ENCODE peak calls at places on chromosomes 1 and 21, in eight cellular contexts. L is epithelial cell of esophagus; S is CD8-positive, alpha-beta T cell; W is hepatocyte; G is Right ventricle myocardium superior; J is AG04450; N is stimulated activated CD8-positive, alpha-beta memory T cell treated with anti-CD3 and anti-CD28 coated beads, Interleukin-12 subunit alpha, Interleukin-12 subunit beta, amount 100 ng/mL, for 4 hours; P is KG1. U is an unnamed sample.

GRCh38 chr1:205800973-205801703 is 11.9 kb downstream of the SLC41A1 start:
- DNase-seq in L (no peak), S (no peak), W (no peak), G (no peak), J (no peak), N (no peak), P (no peak), U (no peak)

GRCh38 chr1:26191739-26192138 is 1.3 kb downstream of the CATSPER4 start:
- DNase-seq in L (no peak), S (no peak), W (no peak), G (no peak), J (no peak), N (no peak), P (no peak), U (no peak)

GRCh38 chr21:46622226-46622625 is 13.2 kb upstream of the PRMT2 start:
- DNase-seq in L (no peak), S (peak), W (peak), G (peak), J (no peak), N (no peak), P (peak), U (no peak)

GRCh38 chr1:19009882-19010321 is 53.4 kb upstream of the IFFO2 start:
- DNase-seq in L (peak), S (no peak), W (no peak), G (no peak), J (peak), N (no peak), P (no peak), U (peak)

GRCh38 chr1:171898956-171899355 is 57.7 kb downstream of the DNM3 start:
- DNase-seq in L (peak), S (no peak), W (no peak), G (no peak), J (no peak), N (no peak), P (no peak), U (peak)

GRCh38 chr1:231933711-231934626 is 307.4 kb downstream of the DISC1 start:
- DNase-seq in L (no peak), S (no peak), W (peak), G (no peak), J (no peak), N (no peak), P (no peak), U (no peak)

GRCh38 chr1:34371829-34372532 is 195.3 kb downstream of the C1orf94 start:
- DNase-seq in L (no peak), S (no peak), W (no peak), G (no peak), J (no peak), N (no peak), P (no peak), U (no peak)

GRCh38 chr1:207014728-207015127 is 17.8 kb downstream of the C1orf116 start:
- DNase-seq in L (no peak), S (no peak), W (no peak), G (no peak), J (no peak), N (no peak), P (no peak), U (no peak)

GRCh38 chr1:190320952-190321351 is 156.7 kb downstream of the BRINP3 start:
- DNase-seq in L (peak), S (no peak), W (peak), G (no peak), J (peak), N (no peak), P (no peak), U (no peak)

GRCh38 chr1:43525995-43526394 is 4.7 kb upstream of the PTPRF start:
- DNase-seq in L (peak), S (no peak), W (no peak), G (no peak), J (no peak), N (no peak), P (no peak), U (no peak)

GRCh38 chr21:31173881-31174555 is 135.7 kb upstream of the KRTAP19-8 start:
- DNase-seq in L (no peak), S (no peak), W (no peak), G (peak), J (no peak), N (no peak), P (no peak), U (peak)

GRCh38 chr21:29465528-29465927 is 166.8 kb downstream of the BACH1 start:
- DNase-seq in L (no peak), S (no peak), W (no peak), G (no peak), J (no peak), N (no peak), P (no peak), U (no peak)

GRCh38 chr1:24664507-24665033 is 21.5 kb downstream of the SRRM1 start:
- DNase-seq in L (no peak), S (no peak), W (no peak), G (no peak), J (no peak), N (no peak), P (no peak), U (no peak)

GRCh38 chr1:56065729-56066128 is 513.6 kb downstream of the PLPP3 start:
- DNase-seq in L (no peak), S (no peak), W (no peak), G (no peak), J (no peak), N (no peak), P (no peak), U (no peak)

GRCh38 chr1:62299426-62300200 is 19.6 kb downstream of the KANK4 start:
- DNase-seq in L (no peak), S (no peak), W (no peak), G (no peak), J (no peak), N (no peak), P (no peak), U (no peak)

GRCh38 chr1:150196411-150196810 is 39.5 kb downstream of the ANP32E start:
- DNase-seq in L (no peak), S (no peak), W (no peak), G (no peak), J (no peak), N (no peak), P (no peak), U (no peak)

GRCh38 chr1:117368116-117369108 is 1.2 kb downstream of the MAN1A2 start:
- DNase-seq in L (peak), S (no peak), W (peak), G (no peak), J (no peak), N (no peak), P (no peak), U (no peak)

GRCh38 chr21:31397515-31397926 is 53.5 kb upstream of the TIAM1 start:
- DNase-seq in L (no peak), S (no peak), W (peak), G (no peak), J (no peak), N (no peak), P (no peak), U (peak)

GRCh38 chr1:38991638-38992449 is 768 bp downstream of the AKIRIN1 start:
- DNase-seq in L (peak), S (no peak), W (peak), G (peak), J (no peak), N (peak), P (no peak), U (peak)

GRCh38 chr1:68051475-68051874 is 1.0 kb upstream of the DIRAS3 start:
- DNase-seq in L (peak), S (no peak), W (peak), G (peak), J (peak), N (no peak), P (no peak), U (peak)

GRCh38 chr1:114428083-114428754 is 82.8 kb downstream of the TRIM33 start:
- DNase-seq in L (peak), S (no peak), W (peak), G (no peak), J (no peak), N (no peak), P (peak), U (no peak)

GRCh38 chr1:29236993-29237905 is 927 bp downstream of the PTPRU start:
- DNase-seq in L (peak), S (no peak), W (peak), G (peak), J (no peak), N (no peak), P (no peak), U (peak)

GRCh38 chr1:30914931-30915330 is 6.4 kb upstream of the SDC3 start:
- DNase-seq in L (no peak), S (no peak), W (no peak), G (no peak), J (no peak), N (no peak), P (no peak), U (no peak)

GRCh38 chr1:245516178-245516829 is 361.5 kb downstream of the KIF26B start:
- DNase-seq in L (no peak), S (no peak), W (no peak), G (no peak), J (peak), N (no peak), P (no peak), U (no peak)

GRCh38 chr1:93878501-93878888 is 511 bp downstream of the DNTTIP2 start:
- DNase-seq in L (peak), S (peak), W (peak), G (peak), J (no peak), N (peak), P (peak), U (peak)

GRCh38 chr21:36709030-36709867 is 10.3 kb downstream of the SIM2 start:
- DNase-seq in L (no peak), S (no peak), W (no peak), G (no peak), J (no peak), N (no peak), P (no peak), U (no peak)

GRCh38 chr1:10720635-10721034 is 75.8 kb downstream of the CASZ1 start:
- DNase-seq in L (no peak), S (no peak), W (no peak), G (peak), J (no peak), N (no peak), P (no peak), U (no peak)

GRCh38 chr1:183992424-183992823 is 45.1 kb downstream of the COLGALT2 start:
- DNase-seq in L (no peak), S (no peak), W (no peak), G (no peak), J (no peak), N (no peak), P (no peak), U (no peak)

GRCh38 chr1:117981455-117982192 is 52.1 kb downstream of the WDR3 start:
- DNase-seq in L (no peak), S (no peak), W (no peak), G (no peak), J (no peak), N (no peak), P (no peak), U (no peak)

GRCh38 chr1:6460349-6461236 is 5.4 kb downstream of the TNFRSF25 start:
- DNase-seq in L (no peak), S (peak), W (no peak), G (no peak), J (no peak), N (peak), P (no peak), U (no peak)

GRCh38 chr1:177479600-177479999 is 308.8 kb downstream of the BRINP2 start:
- DNase-seq in L (no peak), S (no peak), W (no peak), G (no peak), J (no peak), N (no peak), P (no peak), U (no peak)

GRCh38 chr1:198018529-198018928 is 101.4 kb downstream of the LHX9 start:
- DNase-seq in L (peak), S (no peak), W (peak), G (no peak), J (no peak), N (no peak), P (no peak), U (no peak)